ENCODE peak calls at places on chromosomes 6 and 20, in eight cellular contexts. P, R, W, A, U, X, C and K are unnamed samples.

GRCh38 chr6:43276180-43277082 is 21.6 kb upstream of the SLC22A7 start:
- DNase-seq in P (no peak), R (no peak), W (no peak), A (no peak), U (no peak), X (no peak), C (peak), K (no peak)

GRCh38 chr6:129733290-129733689 is 23.3 kb upstream of the ARHGAP18 start:
- DNase-seq in P (no peak), R (no peak), W (no peak), A (peak), U (no peak), X (no peak), C (no peak), K (peak)

GRCh38 chr6:145189836-145190235 is 545.5 kb downstream of the EPM2A start:
- DNase-seq in P (no peak), R (no peak), W (no peak), A (no peak), U (peak), X (no peak), C (no peak), K (no peak)

GRCh38 chr20:8045946-8046345 is 26.4 kb upstream of the TMX4 start:
- DNase-seq in P (no peak), R (no peak), W (no peak), A (no peak), U (no peak), X (no peak), C (no peak), K (no peak)

GRCh38 chr6:7959453-7959852 is 48.9 kb upstream of the TXNDC5 start:
- DNase-seq in P (no peak), R (no peak), W (no peak), A (no peak), U (no peak), X (no peak), C (no peak), K (no peak)

GRCh38 chr20:60310551-60310950 is 352.3 kb downstream of the CDH26 start:
- DNase-seq in P (no peak), R (peak), W (no peak), A (no peak), U (no peak), X (no peak), C (no peak), K (no peak)

GRCh38 chr6:7846971-7847818 is 63.4 kb downstream of the TXNDC5 start:
- DNase-seq in P (peak), R (no peak), W (no peak), A (no peak), U (no peak), X (peak), C (peak), K (peak)

GRCh38 chr20:2602046-2602735 is 50.2 kb upstream of the NOP56 start:
- DNase-seq in P (no peak), R (no peak), W (no peak), A (no peak), U (no peak), X (peak), C (no peak), K (peak)

DNA sequence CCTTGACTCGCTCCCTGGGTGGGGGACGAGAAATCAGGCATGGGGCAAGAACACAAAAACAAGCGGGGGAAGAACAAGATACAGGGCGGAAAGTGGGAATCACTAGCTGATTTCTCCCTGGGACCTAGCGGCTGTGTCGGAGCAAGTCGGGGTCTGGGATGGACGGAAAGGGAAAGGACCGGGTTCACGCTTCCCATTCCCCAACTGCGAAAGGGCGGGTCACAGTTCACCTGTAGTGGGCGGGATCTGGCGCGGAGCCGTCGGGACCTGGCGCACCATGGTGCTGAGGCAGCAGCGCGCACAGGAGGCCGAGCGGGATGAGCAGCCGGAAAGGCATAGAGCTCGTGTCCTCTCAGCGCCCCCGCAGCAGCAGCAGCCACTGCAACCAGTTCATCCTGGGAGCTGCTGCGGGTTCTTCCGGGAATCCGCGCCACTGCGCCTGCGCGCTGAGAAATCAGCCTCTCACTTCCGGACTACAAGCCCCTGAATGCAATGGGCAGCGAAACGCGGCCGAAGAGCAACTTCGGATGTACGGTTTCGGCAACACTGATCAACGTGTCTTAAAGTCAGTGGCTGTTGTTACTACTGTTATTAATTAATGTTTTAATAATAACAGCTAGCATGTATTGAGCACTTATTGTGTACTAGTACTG is at the start of gene EDEM2:
- DNase-seq in P (peak), R (peak), W (peak), A (peak), U (peak), X (peak), C (peak), K (peak)
- TF ChIP-seq CTCF in P (no peak), R (no peak), W (no peak), A (peak), U (peak), X (no peak), C (peak), K (no peak)

GRCh38 chr20:17680836-17681740 is 954 bp downstream of the RRBP1 start:
- DNase-seq in P (peak), R (peak), W (peak), A (peak), U (peak), X (peak), C (peak), K (peak)
- TF ChIP-seq CTCF in P (peak), R (no peak), W (peak), A (no peak), U (peak), X (peak), C (peak), K (peak)

DNA sequence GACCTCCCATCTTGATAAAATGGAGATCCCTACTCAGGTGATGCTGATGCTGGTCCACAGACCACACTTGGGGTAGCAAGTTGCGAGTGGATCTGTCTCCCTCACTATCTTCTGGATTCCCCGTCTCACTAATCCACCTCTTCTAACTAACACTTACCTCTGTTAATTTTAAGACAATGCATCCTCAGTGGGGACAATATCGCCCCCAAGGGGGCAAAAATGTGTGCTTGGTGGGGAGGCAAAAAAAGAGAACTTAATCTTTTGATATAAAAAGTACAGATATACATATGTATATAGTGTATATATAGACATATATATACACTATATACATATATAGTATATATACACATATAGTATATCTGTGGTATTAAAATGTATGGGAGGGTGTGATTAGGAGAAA is 4.3 kb downstream of the LRFN2 start:
- DNase-seq in P (no peak), R (no peak), W (no peak), A (no peak), U (no peak), X (no peak), C (peak), K (no peak)
- TF ChIP-seq CTCF in P (no peak), R (peak), W (no peak), A (peak), U (no peak), X (no peak), C (peak), K (no peak)

DNA sequence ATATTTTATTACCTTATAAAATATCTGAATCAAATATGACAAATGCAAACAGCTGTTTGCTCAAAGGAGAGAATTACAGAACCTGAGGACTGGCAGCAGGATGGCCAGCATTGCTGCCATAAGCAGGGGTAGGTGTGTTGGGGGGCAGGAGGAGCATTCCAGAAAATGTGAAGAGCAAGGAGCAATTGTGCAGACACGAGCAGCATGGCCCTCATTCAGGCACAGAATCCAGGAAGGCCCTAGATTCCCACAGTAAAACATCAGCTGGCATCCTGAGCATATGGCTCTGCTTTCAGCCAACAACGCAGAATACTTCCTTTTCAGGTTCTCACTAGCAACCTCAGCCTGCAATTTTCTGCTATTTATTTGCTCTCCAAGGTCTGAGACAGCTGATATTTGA is 243.4 kb upstream of the POU3F2 start:
- DNase-seq in P (no peak), R (peak), W (no peak), A (no peak), U (no peak), X (no peak), C (no peak), K (no peak)
- TF ChIP-seq CTCF in P (no peak), R (no peak), W (no peak), A (no peak), U (no peak), X (no peak), C (no peak), K (no peak)

DNA sequence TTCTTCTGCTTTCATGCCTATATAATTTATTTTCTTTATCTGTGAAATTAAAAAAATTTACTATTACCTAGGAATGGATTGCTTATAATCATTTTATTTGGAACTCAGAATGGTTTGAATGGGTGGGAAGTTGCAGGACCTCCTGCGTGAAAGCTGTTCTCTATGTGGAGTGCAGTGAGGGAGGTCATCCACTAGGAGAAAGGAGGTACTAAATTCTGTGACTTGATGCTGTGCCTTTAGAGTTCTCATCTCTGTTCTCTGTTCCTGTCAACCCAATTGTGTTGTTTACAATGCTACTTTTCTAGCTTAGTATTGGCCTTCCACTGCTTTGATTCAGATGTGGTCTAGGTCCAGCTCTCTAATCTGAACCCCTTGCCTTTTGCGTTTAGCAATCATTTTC is 65.0 kb upstream of the HIVEP1 start:
- DNase-seq in P (no peak), R (no peak), W (no peak), A (no peak), U (no peak), X (no peak), C (peak), K (no peak)
- TF ChIP-seq CTCF in P (peak), R (peak), W (no peak), A (peak), U (no peak), X (no peak), C (peak), K (no peak)

DNA sequence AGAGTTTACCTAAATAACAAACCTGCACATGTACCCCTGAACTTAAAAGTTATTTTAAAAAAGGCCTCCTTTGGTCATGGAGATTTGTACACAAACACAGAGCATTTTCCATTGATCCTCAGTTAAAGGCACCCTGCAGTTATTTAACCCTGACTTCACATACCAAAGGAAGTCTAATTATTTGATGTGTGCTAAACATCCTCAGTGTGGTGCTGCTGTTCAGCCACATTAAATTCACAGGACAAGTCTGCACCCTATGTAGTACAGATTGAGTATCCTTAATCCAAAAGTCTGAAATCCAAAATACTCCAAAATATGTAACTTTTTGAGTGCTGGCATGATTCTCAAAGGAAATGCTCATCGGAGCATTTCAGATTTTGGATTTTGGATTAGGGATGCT is 21.4 kb downstream of the KCNQ5 start:
- DNase-seq in P (peak), R (no peak), W (no peak), A (no peak), U (no peak), X (no peak), C (no peak), K (no peak)
- TF ChIP-seq CTCF in P (peak), R (no peak), W (no peak), A (no peak), U (no peak), X (no peak), C (no peak), K (peak)

GRCh38 chr6:46655803-46656202 is 3.0 kb downstream of the SLC25A27 start:
- DNase-seq in P (no peak), R (peak), W (no peak), A (peak), U (no peak), X (no peak), C (peak), K (peak)
- TF ChIP-seq CTCF in P (peak), R (peak), W (no peak), A (peak), U (no peak), X (peak), C (peak), K (peak)

GRCh38 chr20:36440370-36441026 is 100.8 kb upstream of the MYL9 start:
- DNase-seq in P (no peak), R (no peak), W (no peak), A (no peak), U (no peak), X (no peak), C (no peak), K (no peak)

GRCh38 chr20:36439040-36439730 is 102.1 kb upstream of the MYL9 start:
- DNase-seq in P (peak), R (peak), W (no peak), A (peak), U (peak), X (peak), C (peak), K (peak)

GRCh38 chr20:36441027-36441414 is 100.3 kb upstream of the MYL9 start:
- DNase-seq in P (no peak), R (no peak), W (no peak), A (no peak), U (no peak), X (no peak), C (no peak), K (no peak)

GRCh38 chr20:36441416-36441815 is 99.9 kb upstream of the MYL9 start:
- DNase-seq in P (no peak), R (no peak), W (no peak), A (no peak), U (peak), X (no peak), C (no peak), K (no peak)

GRCh38 chr20:36439731-36440072 is 101.6 kb upstream of the MYL9 start:
- DNase-seq in P (no peak), R (no peak), W (no peak), A (no peak), U (no peak), X (no peak), C (no peak), K (no peak)
- TF ChIP-seq CTCF in P (no peak), R (peak), W (no peak), A (peak), U (no peak), X (no peak), C (no peak), K (no peak)

GRCh38 chr6:1364791-1365190 is 24.6 kb upstream of the FOXF2 start:
- DNase-seq in P (no peak), R (no peak), W (no peak), A (no peak), U (no peak), X (no peak), C (no peak), K (no peak)

GRCh38 chr6:1365701-1366100 is 23.7 kb upstream of the FOXF2 start:
- DNase-seq in P (no peak), R (no peak), W (no peak), A (no peak), U (no peak), X (no peak), C (no peak), K (no peak)

GRCh38 chr6:1362643-1363042 is 26.7 kb upstream of the FOXF2 start:
- DNase-seq in P (no peak), R (no peak), W (no peak), A (no peak), U (no peak), X (no peak), C (no peak), K (no peak)

GRCh38 chr6:1363298-1363697 is 26.1 kb upstream of the FOXF2 start:
- DNase-seq in P (no peak), R (no peak), W (no peak), A (no peak), U (no peak), X (no peak), C (no peak), K (no peak)

DNA sequence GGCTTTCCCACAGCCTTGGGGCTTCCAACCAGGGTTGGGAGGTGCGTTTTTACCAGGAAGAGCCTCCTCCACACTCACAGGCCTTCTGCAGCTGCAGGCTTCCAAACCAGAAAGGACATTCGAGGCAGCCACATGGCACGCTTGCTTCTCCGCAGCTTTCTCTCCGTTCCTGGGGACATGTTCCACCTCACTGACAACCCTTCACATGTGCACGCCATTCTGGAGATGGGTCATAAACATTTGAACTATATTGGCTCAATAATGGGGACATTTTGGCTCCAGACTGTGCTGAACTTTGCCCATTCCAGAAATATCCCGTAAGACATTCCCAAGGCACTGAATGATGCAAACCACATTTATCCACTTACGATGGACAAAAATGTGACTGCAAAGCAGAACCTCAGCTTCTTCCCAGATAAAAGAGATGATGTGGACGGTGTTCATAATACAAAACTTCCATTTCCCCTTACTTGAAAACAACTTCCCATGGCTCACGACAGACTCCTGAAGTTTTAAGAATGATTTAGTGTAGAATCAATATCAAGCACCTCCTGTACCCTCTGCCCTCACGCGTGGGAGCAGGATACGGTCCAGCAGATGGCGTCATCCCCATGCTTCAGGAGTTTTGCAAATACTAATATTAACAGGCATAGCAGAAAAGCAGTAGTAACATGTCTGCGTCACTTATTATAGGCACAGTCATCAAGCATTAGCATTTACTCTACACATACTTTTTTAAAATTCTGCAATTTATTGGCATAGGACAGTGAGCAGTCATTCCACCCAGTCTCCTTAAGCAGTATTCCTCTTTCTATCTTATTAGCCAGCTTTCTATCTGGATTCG is 25.4 kb upstream of the FOXF2 start:
- DNase-seq in P (no peak), R (no peak), W (no peak), A (no peak), U (no peak), X (peak), C (peak), K (peak)
- TF ChIP-seq CTCF in P (peak), R (no peak), W (no peak), A (peak), U (peak), X (no peak), C (peak), K (peak)

GRCh38 chr6:106155219-106155830 is 69.2 kb downstream of the PRDM1 start:
- DNase-seq in P (no peak), R (no peak), W (no peak), A (no peak), U (no peak), X (no peak), C (no peak), K (no peak)
- TF ChIP-seq CTCF in P (no peak), R (no peak), W (no peak), A (no peak), U (no peak), X (no peak), C (peak), K (no peak)